ENCODE peak calls at places on chromosomes 13 and 19, in seven cellular contexts. One of them, this sample, is unnamed.

GRCh38 chr13:53138369-53139036 is 109.9 kb downstream of the OLFM4 start:
- DNase-seq in mammary epithelial cell: no peak
- DNase-seq in CD8-positive, alpha-beta T cell: no peak
- DNase-seq in ovary: no peak
- DNase-seq in upper lobe of right lung: no peak
- DNase-seq in pancreas: no peak
- DNase-seq in psoas muscle: peak; percentile 79
- DNase-seq in this sample: no peak

GRCh38 chr13:101455863-101456262 is 3.4 kb downstream of the ITGBL1 start:
- DNase-seq in ovary: no peak
- DNase-seq in CD8-positive, alpha-beta T cell: no peak
- DNase-seq in mammary epithelial cell: peak; percentile 85
- DNase-seq in pancreas: no peak
- DNase-seq in upper lobe of right lung: no peak
- DNase-seq in psoas muscle: no peak
- DNase-seq in this sample: no peak

GRCh38 chr19:10899171-10899653 is 27.9 kb downstream of the CARM1 start:
- DNase-seq in mammary epithelial cell: peak; percentile 74
- DNase-seq in psoas muscle: peak; percentile 91
- DNase-seq in CD8-positive, alpha-beta T cell: no peak
- DNase-seq in ovary: no peak
- DNase-seq in pancreas: peak; percentile 92
- DNase-seq in upper lobe of right lung: peak; percentile 73
- DNase-seq in this sample: no peak

GRCh38 chr13:103255587-103256301 is 189.5 kb upstream of the SLC10A2 start:
- DNase-seq in pancreas: no peak
- DNase-seq in psoas muscle: no peak
- DNase-seq in CD8-positive, alpha-beta T cell: no peak
- DNase-seq in ovary: no peak
- DNase-seq in upper lobe of right lung: no peak
- DNase-seq in mammary epithelial cell: no peak
- DNase-seq in this sample: no peak

GRCh38 chr19:35213678-35214632 is 14.6 kb downstream of the FAM187B start:
- DNase-seq in upper lobe of right lung: peak; percentile 72
- DNase-seq in ovary: peak; percentile 27
- DNase-seq in CD8-positive, alpha-beta T cell: peak; percentile 60
- DNase-seq in psoas muscle: peak; percentile 64
- DNase-seq in mammary epithelial cell: peak; percentile 94
- DNase-seq in pancreas: peak; percentile 30
- DNase-seq in this sample: no peak

GRCh38 chr13:20461481-20461859 is 64.2 kb downstream of the CRYL1 start:
- DNase-seq in pancreas: no peak
- DNase-seq in mammary epithelial cell: peak; percentile 31
- DNase-seq in psoas muscle: no peak
- DNase-seq in CD8-positive, alpha-beta T cell: no peak
- DNase-seq in ovary: no peak
- DNase-seq in upper lobe of right lung: no peak
- DNase-seq in this sample: no peak

GRCh38 chr13:32642316-32642715 is 56.1 kb downstream of the PDS5B start:
- DNase-seq in pancreas: no peak
- DNase-seq in mammary epithelial cell: no peak
- DNase-seq in psoas muscle: no peak
- DNase-seq in upper lobe of right lung: no peak
- DNase-seq in ovary: no peak
- DNase-seq in CD8-positive, alpha-beta T cell: no peak
- DNase-seq in this sample: no peak

GRCh38 chr13:99659234-99659633 is 158.0 kb downstream of the TM9SF2 start:
- DNase-seq in CD8-positive, alpha-beta T cell: no peak
- DNase-seq in mammary epithelial cell: no peak
- DNase-seq in upper lobe of right lung: no peak
- DNase-seq in psoas muscle: no peak
- DNase-seq in ovary: no peak
- DNase-seq in pancreas: no peak
- DNase-seq in this sample: no peak

GRCh38 chr19:34985249-34986022 is 14.7 kb upstream of the GRAMD1A start:
- DNase-seq in mammary epithelial cell: no peak
- DNase-seq in ovary: no peak
- DNase-seq in upper lobe of right lung: no peak
- DNase-seq in psoas muscle: peak; percentile 60
- DNase-seq in CD8-positive, alpha-beta T cell: no peak
- DNase-seq in pancreas: peak; percentile 64
- DNase-seq in this sample: peak; percentile 87

GRCh38 chr19:1318678-1319471 is 33.2 kb downstream of the EFNA2 start:
- DNase-seq in upper lobe of right lung: no peak
- DNase-seq in pancreas: no peak
- DNase-seq in mammary epithelial cell: no peak
- DNase-seq in psoas muscle: no peak
- DNase-seq in CD8-positive, alpha-beta T cell: no peak
- DNase-seq in ovary: no peak
- DNase-seq in this sample: no peak

GRCh38 chr19:293436-294110 is 2.4 kb upstream of the PLPP2 start:
- DNase-seq in psoas muscle: peak; percentile 39
- DNase-seq in ovary: no peak
- DNase-seq in CD8-positive, alpha-beta T cell: no peak
- DNase-seq in upper lobe of right lung: peak; percentile 59
- DNase-seq in pancreas: no peak
- DNase-seq in mammary epithelial cell: no peak
- DNase-seq in this sample: no peak
- H3K4me3 ChIP-seq in psoas muscle: no peak overlapping the region
- H3K4me3 ChIP-seq in ovary: no peak overlapping the region
- H3K4me3 ChIP-seq in CD8-positive, alpha-beta T cell: no peak overlapping the region
- H3K4me3 ChIP-seq in upper lobe of right lung: no peak overlapping the region
- H3K4me3 ChIP-seq in pancreas: no peak overlapping the region
- H3K4me3 ChIP-seq in mammary epithelial cell: no peak overlapping the region
- H3K4me3 ChIP-seq in this sample: no peak overlapping the region

DNA sequence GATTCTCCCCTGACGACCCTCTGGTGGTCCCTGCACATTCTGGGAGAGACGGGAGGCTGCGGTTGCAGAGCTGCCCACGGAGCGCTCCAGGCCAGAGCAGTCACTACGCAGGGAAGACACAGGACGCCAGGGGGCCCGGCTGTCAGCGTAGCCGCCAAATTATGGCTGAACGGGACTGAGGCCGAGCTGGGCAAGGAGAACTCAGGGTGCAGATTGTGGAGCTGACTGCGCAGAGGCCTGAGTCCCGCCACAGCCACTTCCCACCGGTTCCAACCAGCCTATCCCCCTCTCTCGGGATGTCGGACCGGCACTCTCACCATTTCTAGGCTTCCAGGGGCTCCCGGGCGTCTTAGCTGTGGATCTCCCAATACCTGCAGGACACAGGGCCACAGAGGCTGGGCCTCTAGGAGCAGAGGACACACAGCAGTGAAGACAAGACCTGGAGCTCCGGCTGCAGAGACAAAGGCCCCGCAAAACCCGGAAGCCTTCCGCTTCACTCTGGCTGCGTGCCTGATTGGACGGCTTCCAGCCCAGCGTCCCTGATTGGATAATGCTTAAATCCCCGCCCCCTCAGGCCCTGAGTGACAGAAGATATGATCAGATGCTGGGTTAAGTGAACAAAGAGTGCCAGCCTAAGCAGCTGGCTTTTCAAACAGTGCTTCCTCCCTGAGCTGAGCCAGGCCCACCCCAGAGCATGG is at the start of gene ZNF737:
- DNase-seq in ovary: peak; percentile 97
- DNase-seq in mammary epithelial cell: peak; percentile 94
- DNase-seq in psoas muscle: peak; percentile 97
- DNase-seq in upper lobe of right lung: peak; percentile 96
- DNase-seq in pancreas: peak; percentile 99
- DNase-seq in CD8-positive, alpha-beta T cell: peak; percentile 87
- DNase-seq in this sample: peak; percentile 95
- TF ChIP-seq CTCF in ovary: peak; percentile 31
- TF ChIP-seq CTCF in mammary epithelial cell: peak; percentile 49
- TF ChIP-seq CTCF in psoas muscle: peak; percentile 46
- TF ChIP-seq CTCF in upper lobe of right lung: peak; percentile 27
- TF ChIP-seq CTCF in pancreas: no peak
- TF ChIP-seq CTCF in CD8-positive, alpha-beta T cell: no peak
- TF ChIP-seq CTCF in this sample: peak; percentile 35

GRCh38 chr13:39225860-39226259 is 187.6 kb downstream of the NHLRC3 start:
- DNase-seq in upper lobe of right lung: no peak
- DNase-seq in psoas muscle: no peak
- DNase-seq in mammary epithelial cell: no peak
- DNase-seq in CD8-positive, alpha-beta T cell: no peak
- DNase-seq in pancreas: no peak
- DNase-seq in ovary: no peak
- DNase-seq in this sample: no peak

GRCh38 chr13:39224841-39225240 is 186.6 kb downstream of the NHLRC3 start:
- DNase-seq in pancreas: no peak
- DNase-seq in upper lobe of right lung: no peak
- DNase-seq in CD8-positive, alpha-beta T cell: no peak
- DNase-seq in mammary epithelial cell: peak; percentile 56
- DNase-seq in psoas muscle: no peak
- DNase-seq in ovary: no peak
- DNase-seq in this sample: no peak

DNA sequence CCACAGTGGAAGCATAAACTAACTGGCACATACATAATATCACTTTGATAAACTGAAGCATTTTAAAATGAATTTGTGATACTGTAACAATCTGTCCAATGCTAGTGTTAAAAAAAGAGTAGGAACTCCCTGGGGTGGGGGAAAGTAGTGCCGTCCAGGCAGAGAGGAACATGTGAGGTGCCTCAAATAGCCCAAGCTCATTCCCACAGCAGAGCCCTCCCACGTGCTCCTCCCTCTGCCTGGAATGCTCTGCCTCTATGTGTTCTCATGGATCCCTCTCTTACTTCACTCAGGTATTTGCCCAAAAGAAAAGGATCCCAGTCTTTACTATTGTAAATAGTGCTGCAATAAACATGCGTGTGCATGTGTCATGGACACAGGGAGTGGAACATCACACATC is 188.1 kb downstream of the NHLRC3 start:
- DNase-seq in ovary: no peak
- DNase-seq in pancreas: no peak
- DNase-seq in CD8-positive, alpha-beta T cell: no peak
- DNase-seq in upper lobe of right lung: no peak
- DNase-seq in psoas muscle: no peak
- DNase-seq in mammary epithelial cell: no peak
- DNase-seq in this sample: no peak
- H3K27ac ChIP-seq in ovary: no peak overlapping the region
- H3K27ac ChIP-seq in pancreas: no peak overlapping the region
- H3K27ac ChIP-seq in CD8-positive, alpha-beta T cell: no peak overlapping the region
- H3K27ac ChIP-seq in upper lobe of right lung: no peak overlapping the region
- H3K27ac ChIP-seq in psoas muscle: no peak overlapping the region
- H3K27ac ChIP-seq in mammary epithelial cell: no peak overlapping the region
- H3K27ac ChIP-seq in this sample: no peak overlapping the region

DNA sequence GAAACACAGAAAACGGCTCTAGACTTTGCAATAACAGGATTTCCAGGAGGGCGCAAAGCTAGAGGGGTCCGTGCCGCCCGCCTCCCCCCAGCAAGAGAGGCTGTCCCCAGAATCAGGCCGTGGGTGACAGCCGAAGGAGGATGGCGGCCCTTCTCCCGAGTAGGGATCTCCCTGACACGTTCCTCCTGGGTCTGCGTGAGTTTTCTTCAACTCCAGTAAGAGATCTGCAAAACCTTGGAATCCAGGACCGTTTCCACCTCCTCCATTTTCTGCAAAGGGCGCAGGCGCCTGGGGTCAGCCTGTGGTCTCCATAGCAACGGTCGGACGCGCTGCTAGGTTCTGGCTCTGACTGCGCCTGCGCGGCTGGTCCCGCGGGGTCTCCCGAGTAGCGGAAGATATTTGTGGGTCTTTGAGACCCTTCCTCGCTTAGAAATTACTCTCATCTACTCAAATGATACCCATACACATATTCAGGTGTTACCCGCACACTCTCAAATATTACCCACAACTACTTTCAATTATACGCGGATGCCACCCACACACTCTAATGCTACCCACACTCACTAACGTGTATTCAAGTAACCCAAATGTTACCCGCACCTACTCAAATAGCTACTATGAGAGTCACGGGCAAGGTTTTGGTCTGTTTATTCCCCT is 2.1 kb downstream of the PNMA8C start:
- DNase-seq in pancreas: peak; percentile 87
- DNase-seq in mammary epithelial cell: no peak
- DNase-seq in ovary: peak; percentile 90
- DNase-seq in upper lobe of right lung: peak; percentile 87
- DNase-seq in psoas muscle: peak; percentile 85
- DNase-seq in CD8-positive, alpha-beta T cell: no peak
- DNase-seq in this sample: peak; percentile 83
- H3K4me3 ChIP-seq in pancreas: peak overlapping the region; percentile 70
- H3K4me3 ChIP-seq in mammary epithelial cell: peak overlapping the region; percentile 19
- H3K4me3 ChIP-seq in ovary: peak overlapping the region; percentile 44
- H3K4me3 ChIP-seq in upper lobe of right lung: peak overlapping the region; percentile 56
- H3K4me3 ChIP-seq in psoas muscle: peak overlapping the region; percentile 62
- H3K4me3 ChIP-seq in CD8-positive, alpha-beta T cell: peak overlapping the region; percentile 43
- H3K4me3 ChIP-seq in this sample: peak overlapping the region; percentile 75

GRCh38 chr19:6736169-6736916 is 1.0 kb downstream of the GPR108 start:
- DNase-seq in CD8-positive, alpha-beta T cell: peak; percentile 43
- DNase-seq in pancreas: peak; percentile 76
- DNase-seq in ovary: peak; percentile 77
- DNase-seq in upper lobe of right lung: peak; percentile 88
- DNase-seq in psoas muscle: peak; percentile 83
- DNase-seq in mammary epithelial cell: peak; percentile 92
- DNase-seq in this sample: peak; percentile 50
- TF ChIP-seq CTCF in CD8-positive, alpha-beta T cell: peak; percentile 51
- TF ChIP-seq CTCF in pancreas: peak; percentile 48
- TF ChIP-seq CTCF in ovary: peak; percentile 79
- TF ChIP-seq CTCF in upper lobe of right lung: peak; percentile 64
- TF ChIP-seq CTCF in psoas muscle: peak; percentile 58
- TF ChIP-seq CTCF in mammary epithelial cell: peak; percentile 78
- TF ChIP-seq CTCF in this sample: peak; percentile 54

GRCh38 chr13:40984670-40985366 is 34.3 kb downstream of the ELF1 start:
- DNase-seq in CD8-positive, alpha-beta T cell: no peak
- DNase-seq in pancreas: no peak
- DNase-seq in upper lobe of right lung: no peak
- DNase-seq in mammary epithelial cell: peak; percentile 23
- DNase-seq in psoas muscle: no peak
- DNase-seq in ovary: no peak
- DNase-seq in this sample: no peak
- H3K27ac ChIP-seq in CD8-positive, alpha-beta T cell: peak overlapping the region; percentile 76
- H3K27ac ChIP-seq in pancreas: peak overlapping the region; percentile 60
- H3K27ac ChIP-seq in upper lobe of right lung: peak overlapping the region; percentile 89
- H3K27ac ChIP-seq in mammary epithelial cell: peak overlapping the region; percentile 18
- H3K27ac ChIP-seq in psoas muscle: peak overlapping the region; percentile 61
- H3K27ac ChIP-seq in ovary: peak overlapping the region; percentile 78
- H3K27ac ChIP-seq in this sample: peak overlapping the region; percentile 90

This sample was measured in dorsolateral prefrontal cortex.